ENCODE peak calls at places on chromosomes 5 and 9, in five cellular contexts. Z, G, X, R and H are unnamed samples.

GRCh38 chr5:141001466-141001853 is 35.2 kb downstream of the PCDHAC2 start:
- DNase-seq in X (no peak), Z (no peak), G (peak), R (peak), H (no peak)

GRCh38 chr9:127194881-127195713 is 69.5 kb upstream of the GARNL3 start:
- DNase-seq in G (no peak), X (no peak), Z (no peak), R (peak), H (no peak)

GRCh38 chr5:4921929-4922328 is 218.2 kb upstream of the ADAMTS16 start:
- DNase-seq in R (no peak), G (no peak), Z (no peak), X (no peak), H (no peak)

GRCh38 chr9:15729507-15729906 is 176.7 kb downstream of the CCDC171 start:
- DNase-seq in G (no peak), R (no peak), X (no peak), Z (no peak), H (no peak)

GRCh38 chr9:19408316-19408692 is 505 bp upstream of the ACER2 start:
- DNase-seq in Z (no peak), G (no peak), R (no peak), X (peak), H (no peak)

GRCh38 chr9:119302988-119303698 is 66.1 kb downstream of the BRINP1 start:
- DNase-seq in X (no peak), Z (no peak), G (no peak), R (no peak), H (no peak)

GRCh38 chr5:31682847-31683246 is 43.9 kb downstream of the PDZD2 start:
- DNase-seq in G (peak), R (no peak), X (no peak), Z (no peak), H (no peak)

GRCh38 chr5:119355244-119355635 is 579 bp upstream of the TNFAIP8 start:
- DNase-seq in R (no peak), X (no peak), Z (no peak), G (no peak), H (no peak)

GRCh38 chr5:130692766-130693165 is 472.3 kb downstream of the HINT1 start:
- DNase-seq in R (no peak), G (no peak), X (no peak), Z (no peak), H (no peak)

GRCh38 chr5:169970911-169971436 is 9.3 kb downstream of the INSYN2B start:
- DNase-seq in Z (no peak), R (peak), X (no peak), G (peak), H (no peak)

GRCh38 chr9:109264865-109265532 is 55.9 kb downstream of the EPB41L4B start:
- DNase-seq in G (peak), X (peak), R (no peak), Z (peak), H (peak)

GRCh38 chr5:111004291-111004690 is 67.2 kb upstream of the TSLP start:
- DNase-seq in R (no peak), Z (no peak), G (no peak), X (no peak), H (no peak)

GRCh38 chr5:167633931-167634341 is 657.5 kb upstream of the WWC1 start:
- DNase-seq in R (no peak), Z (no peak), X (no peak), G (no peak), H (no peak)

GRCh38 chr9:36158122-36158521 is 11.1 kb upstream of the CCIN start:
- DNase-seq in R (no peak), G (no peak), Z (no peak), X (no peak), H (no peak)

GRCh38 chr5:160105686-160106085 is 13.6 kb downstream of the PWWP2A start:
- DNase-seq in Z (no peak), R (no peak), G (no peak), X (no peak), H (no peak)

GRCh38 chr9:136400038-136400834 is at the start of gene SNAPC4:
- DNase-seq in G (peak), R (peak), X (peak), Z (peak), H (peak)
- TF ChIP-seq EP300 in G (peak), R (no peak), X (no peak), Z (no peak), H (no peak)

GRCh38 chr5:148910686-148911361 is 84.4 kb downstream of the ADRB2 start:
- DNase-seq in Z (no peak), R (no peak), G (no peak), X (no peak), H (peak)
- TF ChIP-seq EP300 in Z (no peak), R (no peak), G (no peak), X (no peak), H (no peak)

GRCh38 chr5:14038341-14038959 is 94.0 kb upstream of the DNAH5 start:
- DNase-seq in G (no peak), Z (no peak), X (no peak), R (peak), H (no peak)
- TF ChIP-seq EP300 in G (no peak), Z (no peak), X (no peak), R (peak), H (no peak)

GRCh38 chr5:6632931-6633468 is at the start of the genes NSUN2 and SRD5A1:
- DNase-seq in R (peak), Z (peak), X (peak), G (peak), H (peak)
- TF ChIP-seq EP300 in R (no peak), Z (no peak), X (no peak), G (no peak), H (no peak)

GRCh38 chr9:13841801-13842462 is 472.0 kb downstream of the NFIB start:
- DNase-seq in G (no peak), X (no peak), Z (no peak), R (no peak), H (no peak)
- TF ChIP-seq EP300 in G (no peak), X (no peak), Z (no peak), R (no peak), H (no peak)

GRCh38 chr9:94078086-94078485 is 6.2 kb upstream of the PTPDC1 start:
- DNase-seq in Z (no peak), R (no peak), G (no peak), X (no peak), H (no peak)
- TF ChIP-seq EP300 in Z (no peak), R (no peak), G (no peak), X (no peak), H (no peak)